ENCODE peak calls at places on chromosomes 13 and 19, in four cellular contexts. V, D, G and S are unnamed samples.

GRCh38 chr13:66665991-66666390 is 564.1 kb downstream of the PCDH9 start:
- DNase-seq in V (no peak), D (peak; percentile 85), G (peak; percentile 96), S (no peak)

GRCh38 chr13:79973533-79973963 is 367.4 kb downstream of the SPRY2 start:
- DNase-seq in V (no peak), D (no peak), G (no peak), S (no peak)

GRCh38 chr13:114026128-114026880 is 52.4 kb upstream of the C13orf46 start:
- DNase-seq in V (no peak), D (no peak), G (no peak), S (no peak)

GRCh38 chr13:93080587-93080986 is 146.0 kb upstream of the GPC6 start:
- DNase-seq in V (no peak), D (no peak), G (peak; percentile 18), S (no peak)

GRCh38 chr19:12939908-12940533 is 1.6 kb downstream of the CALR start:
- DNase-seq in V (no peak), D (no peak), G (no peak), S (no peak)

GRCh38 chr19:29003641-29004409 is 209.1 kb downstream of the UQCRFS1 start:
- DNase-seq in V (no peak), D (peak; percentile 60), G (no peak), S (no peak)

GRCh38 chr13:95463516-95463915 is 89.0 kb upstream of the CLDN10 start:
- DNase-seq in V (no peak), D (no peak), G (no peak), S (no peak)

GRCh38 chr19:34480971-34481821 is at the start of gene WTIP:
- DNase-seq in V (peak; percentile 86), D (peak; percentile 97), G (no peak), S (peak; percentile 87)

GRCh38 chr13:112254061-112254818 is 121.9 kb upstream of the SPACA7 start:
- DNase-seq in V (no peak), D (no peak), G (no peak), S (no peak)

GRCh38 chr19:2362039-2362969 is 2.2 kb downstream of the TMPRSS9 start:
- DNase-seq in V (no peak), D (no peak), G (no peak), S (no peak)

GRCh38 chr19:32387701-32388392 is 17.7 kb upstream of the DPY19L3 start:
- DNase-seq in V (no peak), D (no peak), G (no peak), S (no peak)

GRCh38 chr13:90485441-90485840 is 862.0 kb upstream of the MIR17HG start:
- DNase-seq in V (no peak), D (no peak), G (peak; percentile 71), S (no peak)

GRCh38 chr13:63094717-63095116 is 1679.1 kb upstream of the PCDH20 start:
- DNase-seq in V (no peak), D (no peak), G (no peak), S (no peak)

GRCh38 chr13:74226791-74227475 is 92.7 kb upstream of the KLF12 start:
- DNase-seq in V (no peak), D (no peak), G (no peak), S (no peak)

GRCh38 chr13:102870677-102871415 is 25.0 kb downstream of the ERCC5 start:
- DNase-seq in V (peak; percentile 36), D (peak; percentile 80), G (no peak), S (peak; percentile 41)

GRCh38 chr13:30423891-30424290 is 1.6 kb downstream of the UBE2L5 start:
- DNase-seq in V (no peak), D (no peak), G (no peak), S (no peak)

GRCh38 chr13:75788494-75788991 is 152.4 kb downstream of the LMO7 start:
- DNase-seq in V (no peak), D (no peak), G (no peak), S (no peak)

GRCh38 chr19:42271861-42272534 is 2.9 kb downstream of the CIC start:
- DNase-seq in V (peak; percentile 20), D (no peak), G (no peak), S (no peak)

GRCh38 chr19:17538684-17539287 is 16.7 kb upstream of the COLGALT1 start:
- DNase-seq in V (no peak), D (no peak), G (no peak), S (no peak)

DNA sequence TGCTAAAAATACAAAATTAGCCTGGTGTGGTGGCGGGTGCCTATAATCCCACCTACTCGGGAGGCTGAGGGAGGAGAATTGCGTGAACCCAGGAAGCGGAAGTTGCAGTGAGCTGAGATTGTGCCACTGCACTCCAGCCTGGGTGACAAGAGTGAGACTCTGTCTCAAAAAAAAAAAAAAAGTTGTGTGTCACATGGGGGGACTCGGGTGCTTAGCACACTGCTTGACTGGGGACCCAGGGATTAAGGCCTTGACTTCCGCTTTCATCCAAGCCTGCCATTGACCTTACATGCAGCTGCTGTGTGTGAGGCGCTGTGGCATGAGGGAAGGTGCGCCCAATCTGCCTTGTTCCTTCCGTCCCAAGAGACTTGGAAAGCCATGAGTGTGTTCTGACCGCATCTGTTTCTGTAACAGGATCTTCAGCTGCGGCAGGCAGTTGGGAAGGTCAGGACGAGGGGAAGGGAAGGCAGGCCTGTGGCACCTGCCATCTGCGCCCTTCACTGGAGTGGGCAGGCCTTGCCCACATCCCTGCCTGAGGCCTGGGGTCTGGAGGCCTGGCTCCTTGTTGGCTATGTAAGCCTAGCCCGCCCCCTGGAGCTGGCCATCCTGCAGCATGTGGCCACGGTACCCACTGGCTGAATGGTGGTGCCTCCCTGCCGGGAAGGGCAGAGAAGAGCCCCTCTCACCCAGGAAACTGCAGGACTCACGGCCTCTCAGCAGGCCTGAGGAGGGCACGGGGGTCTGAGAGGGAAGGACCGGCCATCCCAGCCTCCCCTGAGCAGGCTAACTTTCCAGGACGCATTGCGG is 23.0 kb downstream of the PPP1R37 start:
- DNase-seq in V (no peak), D (no peak), G (no peak), S (no peak)
- TF ChIP-seq CTCF in V (no peak), D (no peak), G (no peak), S (no peak)

GRCh38 chr13:51585234-51585672 is 991 bp downstream of the WDFY2 start:
- DNase-seq in V (no peak), D (no peak), G (no peak), S (no peak)

GRCh38 chr13:51585696-51586095 is 1.4 kb downstream of the WDFY2 start:
- DNase-seq in V (no peak), D (no peak), G (no peak), S (no peak)

GRCh38 chr13:51583875-51584730 is at the start of gene WDFY2:
- DNase-seq in V (peak; percentile 100), D (peak; percentile 100), G (peak; percentile 98), S (peak; percentile 99)

GRCh38 chr13:51583469-51583874 is 790 bp upstream of the WDFY2 start:
- DNase-seq in V (no peak), D (no peak), G (no peak), S (no peak)

DNA sequence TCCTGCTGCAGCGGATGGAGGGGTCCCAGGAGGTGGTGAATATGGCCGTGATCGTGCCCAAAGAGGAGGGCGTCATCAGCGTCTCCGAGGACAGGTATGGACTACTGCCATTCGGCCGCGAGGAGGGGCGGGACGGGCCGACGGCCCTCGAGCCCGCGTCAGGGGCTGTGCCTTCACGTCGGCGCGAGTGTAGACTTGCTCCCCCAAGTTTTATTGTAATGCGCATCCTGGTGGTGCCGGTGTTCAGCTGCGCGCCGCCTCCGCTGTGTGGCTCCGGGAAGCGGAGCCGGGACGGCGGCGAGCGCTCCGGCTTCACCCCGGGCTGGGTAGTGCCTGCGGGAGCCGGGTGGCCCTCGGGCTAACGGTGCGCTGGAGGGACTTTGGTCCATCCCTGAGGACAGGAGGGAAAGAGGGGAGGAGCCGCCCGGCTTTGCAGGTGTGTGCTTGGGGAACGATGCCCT is 499 bp downstream of the WDFY2 start:
- DNase-seq in V (peak; percentile 32), D (peak; percentile 84), G (no peak), S (peak; percentile 53)
- TF ChIP-seq CTCF in V (no peak), D (peak; percentile 16), G (no peak), S (no peak)

GRCh38 chr19:38221421-38221820 is 2.6 kb downstream of the DPF1 start:
- DNase-seq in V (no peak), D (no peak), G (no peak), S (no peak)

GRCh38 chr19:38221919-38222828 is 1.8 kb downstream of the DPF1 start:
- DNase-seq in V (no peak), D (no peak), G (no peak), S (no peak)

GRCh38 chr19:38223119-38223523 is 901 bp downstream of the DPF1 start:
- DNase-seq in V (no peak), D (no peak), G (no peak), S (no peak)

GRCh38 chr19:38223617-38224013 is 407 bp downstream of the DPF1 start:
- DNase-seq in V (no peak), D (no peak), G (no peak), S (no peak)

GRCh38 chr19:38224014-38224862 is at the start of gene DPF1:
- DNase-seq in V (peak; percentile 65), D (peak; percentile 93), G (no peak), S (peak; percentile 77)
- TF ChIP-seq CTCF in V (peak; percentile 13), D (peak; percentile 33), G (peak; percentile 41), S (peak; percentile 31)

GRCh38 chr13:98344392-98344791 is 167.3 kb upstream of the RNF113B start:
- DNase-seq in V (no peak), D (no peak), G (no peak), S (no peak)

GRCh38 chr13:98346904-98347636 is 170.0 kb upstream of the RNF113B start:
- DNase-seq in V (no peak), D (no peak), G (no peak), S (no peak)

GRCh38 chr13:98343461-98343860 is 166.4 kb upstream of the RNF113B start:
- DNase-seq in V (no peak), D (peak; percentile 23), G (no peak), S (no peak)

GRCh38 chr13:98348476-98348875 is 171.4 kb upstream of the RNF113B start:
- DNase-seq in V (no peak), D (no peak), G (no peak), S (no peak)

DNA sequence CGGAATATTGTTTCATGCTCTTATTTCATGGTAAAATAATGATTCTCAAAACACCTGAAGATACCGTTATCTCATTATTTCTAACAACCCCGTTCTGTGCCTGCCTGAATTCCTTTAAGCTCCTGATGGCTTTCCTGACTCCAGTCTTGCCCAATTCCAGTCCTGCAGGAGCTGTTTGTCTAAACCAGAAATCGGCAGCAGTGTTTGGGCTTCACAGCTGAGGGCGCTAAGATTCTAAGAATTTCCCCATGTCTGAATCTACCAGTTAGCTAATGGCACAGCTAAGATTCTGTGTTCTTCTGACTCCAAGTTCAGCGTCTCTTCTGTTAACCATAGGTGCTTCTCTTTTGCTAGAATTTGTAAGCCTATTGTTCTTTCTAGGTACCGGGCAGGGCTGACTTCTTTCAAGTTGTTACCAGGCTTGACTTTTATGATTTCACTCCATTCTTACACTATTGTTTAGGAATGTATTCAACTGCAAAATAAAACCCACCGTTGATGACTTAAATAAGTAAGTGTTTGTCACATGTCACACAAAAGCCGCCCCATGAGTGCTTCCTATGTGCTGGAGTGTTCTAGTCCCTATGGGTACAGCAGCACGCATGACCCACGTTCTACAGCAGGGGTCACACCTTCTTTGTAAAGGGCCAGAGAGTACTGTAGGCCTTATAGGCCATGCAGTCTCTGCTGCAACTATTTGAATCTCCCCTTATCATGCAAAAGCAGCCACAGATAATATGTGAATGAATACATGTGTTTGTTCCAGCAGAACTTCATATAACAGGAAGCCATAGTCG is 168.2 kb upstream of the RNF113B start:
- DNase-seq in V (no peak), D (no peak), G (no peak), S (no peak)
- TF ChIP-seq CTCF in V (no peak), D (no peak), G (no peak), S (peak; percentile 14)

GRCh38 chr19:49017666-49018351 is 918 bp upstream of the LHB start:
- DNase-seq in V (peak; percentile 39), D (peak; percentile 79), G (no peak), S (peak; percentile 59)
- TF ChIP-seq CTCF in V (no peak), D (peak; percentile 49), G (peak; percentile 71), S (peak; percentile 66)